ENCODE peak calls at places on chromosomes 13 and 19, in five cellular contexts. One of them, this sample, is unnamed.
A peak's percentile ranks its signal among the peaks of the same experiment; 100 is the strongest.

GRCh38 chr13:50577806-50578205 is 265.7 kb downstream of the DLEU7 start:
- DNase-seq in stimulated activated CD8-positive, alpha-beta memory T cell treated with anti-CD3 and anti-CD28 coated beads, Interleukin-12 subunit alpha, Interleukin-12 subunit beta, amount 100 ng/mL, for 1 hour: no peak
- DNase-seq in adrenal gland: no peak
- DNase-seq in stimulated activated CD4-positive, alpha-beta T cell treated with anti-CD3 and anti-CD28 coated beads, Interleukin-15, amount 100 ng/mL, for 48 hours: no peak
- DNase-seq in mammary epithelial cell: no peak
- DNase-seq in this sample: no peak

GRCh38 chr19:8039231-8039630 is 13.3 kb upstream of the CCL25 start:
- DNase-seq in adrenal gland: no peak
- DNase-seq in stimulated activated CD8-positive, alpha-beta memory T cell treated with anti-CD3 and anti-CD28 coated beads, Interleukin-12 subunit alpha, Interleukin-12 subunit beta, amount 100 ng/mL, for 1 hour: no peak
- DNase-seq in mammary epithelial cell: no peak
- DNase-seq in stimulated activated CD4-positive, alpha-beta T cell treated with anti-CD3 and anti-CD28 coated beads, Interleukin-15, amount 100 ng/mL, for 48 hours: no peak
- DNase-seq in this sample: no peak

GRCh38 chr13:92941167-92941566 is 285.4 kb upstream of the GPC6 start:
- DNase-seq in adrenal gland: no peak
- DNase-seq in stimulated activated CD8-positive, alpha-beta memory T cell treated with anti-CD3 and anti-CD28 coated beads, Interleukin-12 subunit alpha, Interleukin-12 subunit beta, amount 100 ng/mL, for 1 hour: no peak
- DNase-seq in mammary epithelial cell: no peak
- DNase-seq in stimulated activated CD4-positive, alpha-beta T cell treated with anti-CD3 and anti-CD28 coated beads, Interleukin-15, amount 100 ng/mL, for 48 hours: no peak
- DNase-seq in this sample: no peak

GRCh38 chr13:73702419-73703071 is 431.7 kb downstream of the KLF12 start:
- DNase-seq in stimulated activated CD8-positive, alpha-beta memory T cell treated with anti-CD3 and anti-CD28 coated beads, Interleukin-12 subunit alpha, Interleukin-12 subunit beta, amount 100 ng/mL, for 1 hour: peak; percentile 21
- DNase-seq in mammary epithelial cell: peak; percentile 64
- DNase-seq in adrenal gland: no peak
- DNase-seq in stimulated activated CD4-positive, alpha-beta T cell treated with anti-CD3 and anti-CD28 coated beads, Interleukin-15, amount 100 ng/mL, for 48 hours: peak; percentile 18
- DNase-seq in this sample: no peak

GRCh38 chr19:18437481-18438330 is at the start of gene ISYNA1:
- DNase-seq in stimulated activated CD8-positive, alpha-beta memory T cell treated with anti-CD3 and anti-CD28 coated beads, Interleukin-12 subunit alpha, Interleukin-12 subunit beta, amount 100 ng/mL, for 1 hour: peak; percentile 35
- DNase-seq in adrenal gland: peak; percentile 86
- DNase-seq in stimulated activated CD4-positive, alpha-beta T cell treated with anti-CD3 and anti-CD28 coated beads, Interleukin-15, amount 100 ng/mL, for 48 hours: no peak
- DNase-seq in mammary epithelial cell: no peak
- DNase-seq in this sample: no peak

GRCh38 chr13:43057653-43058317 is 34.4 kb downstream of the DNAJC15 start:
- DNase-seq in adrenal gland: no peak
- DNase-seq in stimulated activated CD8-positive, alpha-beta memory T cell treated with anti-CD3 and anti-CD28 coated beads, Interleukin-12 subunit alpha, Interleukin-12 subunit beta, amount 100 ng/mL, for 1 hour: no peak
- DNase-seq in stimulated activated CD4-positive, alpha-beta T cell treated with anti-CD3 and anti-CD28 coated beads, Interleukin-15, amount 100 ng/mL, for 48 hours: no peak
- DNase-seq in mammary epithelial cell: no peak
- DNase-seq in this sample: no peak

GRCh38 chr19:19185853-19186728 is 5.9 kb downstream of the BORCS8 start:
- DNase-seq in adrenal gland: peak; percentile 62
- DNase-seq in mammary epithelial cell: peak; percentile 25
- DNase-seq in stimulated activated CD4-positive, alpha-beta T cell treated with anti-CD3 and anti-CD28 coated beads, Interleukin-15, amount 100 ng/mL, for 48 hours: peak; percentile 62
- DNase-seq in stimulated activated CD8-positive, alpha-beta memory T cell treated with anti-CD3 and anti-CD28 coated beads, Interleukin-12 subunit alpha, Interleukin-12 subunit beta, amount 100 ng/mL, for 1 hour: peak; percentile 51
- DNase-seq in this sample: peak; percentile 35

GRCh38 chr13:110779046-110779445 is 65.5 kb downstream of the ING1 start:
- DNase-seq in stimulated activated CD8-positive, alpha-beta memory T cell treated with anti-CD3 and anti-CD28 coated beads, Interleukin-12 subunit alpha, Interleukin-12 subunit beta, amount 100 ng/mL, for 1 hour: no peak
- DNase-seq in mammary epithelial cell: no peak
- DNase-seq in stimulated activated CD4-positive, alpha-beta T cell treated with anti-CD3 and anti-CD28 coated beads, Interleukin-15, amount 100 ng/mL, for 48 hours: no peak
- DNase-seq in adrenal gland: no peak
- DNase-seq in this sample: no peak

GRCh38 chr19:49473868-49474544 is at the start of gene FLT3LG:
- DNase-seq in mammary epithelial cell: peak; percentile 55
- DNase-seq in adrenal gland: peak; percentile 87
- DNase-seq in stimulated activated CD4-positive, alpha-beta T cell treated with anti-CD3 and anti-CD28 coated beads, Interleukin-15, amount 100 ng/mL, for 48 hours: peak; percentile 85
- DNase-seq in stimulated activated CD8-positive, alpha-beta memory T cell treated with anti-CD3 and anti-CD28 coated beads, Interleukin-12 subunit alpha, Interleukin-12 subunit beta, amount 100 ng/mL, for 1 hour: peak; percentile 83
- DNase-seq in this sample: peak; percentile 88

GRCh38 chr13:23921451-23921888 is 24.2 kb upstream of the C1QTNF9B start:
- DNase-seq in adrenal gland: no peak
- DNase-seq in stimulated activated CD8-positive, alpha-beta memory T cell treated with anti-CD3 and anti-CD28 coated beads, Interleukin-12 subunit alpha, Interleukin-12 subunit beta, amount 100 ng/mL, for 1 hour: no peak
- DNase-seq in stimulated activated CD4-positive, alpha-beta T cell treated with anti-CD3 and anti-CD28 coated beads, Interleukin-15, amount 100 ng/mL, for 48 hours: no peak
- DNase-seq in mammary epithelial cell: peak; percentile 55
- DNase-seq in this sample: no peak

GRCh38 chr19:13629687-13630357 is 123.5 kb upstream of the CACNA1A start:
- DNase-seq in stimulated activated CD4-positive, alpha-beta T cell treated with anti-CD3 and anti-CD28 coated beads, Interleukin-15, amount 100 ng/mL, for 48 hours: no peak
- DNase-seq in stimulated activated CD8-positive, alpha-beta memory T cell treated with anti-CD3 and anti-CD28 coated beads, Interleukin-12 subunit alpha, Interleukin-12 subunit beta, amount 100 ng/mL, for 1 hour: no peak
- DNase-seq in mammary epithelial cell: peak; percentile 20
- DNase-seq in adrenal gland: no peak
- DNase-seq in this sample: no peak

GRCh38 chr19:5016781-5017180 is 47.9 kb downstream of the KDM4B start:
- DNase-seq in adrenal gland: no peak
- DNase-seq in stimulated activated CD4-positive, alpha-beta T cell treated with anti-CD3 and anti-CD28 coated beads, Interleukin-15, amount 100 ng/mL, for 48 hours: no peak
- DNase-seq in stimulated activated CD8-positive, alpha-beta memory T cell treated with anti-CD3 and anti-CD28 coated beads, Interleukin-12 subunit alpha, Interleukin-12 subunit beta, amount 100 ng/mL, for 1 hour: no peak
- DNase-seq in mammary epithelial cell: no peak
- DNase-seq in this sample: no peak

GRCh38 chr19:10816691-10817090 is 19.3 kb downstream of the TMED1 start:
- DNase-seq in stimulated activated CD4-positive, alpha-beta T cell treated with anti-CD3 and anti-CD28 coated beads, Interleukin-15, amount 100 ng/mL, for 48 hours: no peak
- DNase-seq in adrenal gland: no peak
- DNase-seq in stimulated activated CD8-positive, alpha-beta memory T cell treated with anti-CD3 and anti-CD28 coated beads, Interleukin-12 subunit alpha, Interleukin-12 subunit beta, amount 100 ng/mL, for 1 hour: no peak
- DNase-seq in mammary epithelial cell: no peak
- DNase-seq in this sample: no peak

GRCh38 chr13:28597641-28598040 is 61.3 kb upstream of the POMP start:
- DNase-seq in stimulated activated CD4-positive, alpha-beta T cell treated with anti-CD3 and anti-CD28 coated beads, Interleukin-15, amount 100 ng/mL, for 48 hours: no peak
- DNase-seq in mammary epithelial cell: no peak
- DNase-seq in stimulated activated CD8-positive, alpha-beta memory T cell treated with anti-CD3 and anti-CD28 coated beads, Interleukin-12 subunit alpha, Interleukin-12 subunit beta, amount 100 ng/mL, for 1 hour: no peak
- DNase-seq in adrenal gland: no peak
- DNase-seq in this sample: no peak

GRCh38 chr13:80979035-80979641 is 638.2 kb upstream of the SPRY2 start:
- DNase-seq in adrenal gland: peak; percentile 80
- DNase-seq in stimulated activated CD8-positive, alpha-beta memory T cell treated with anti-CD3 and anti-CD28 coated beads, Interleukin-12 subunit alpha, Interleukin-12 subunit beta, amount 100 ng/mL, for 1 hour: no peak
- DNase-seq in stimulated activated CD4-positive, alpha-beta T cell treated with anti-CD3 and anti-CD28 coated beads, Interleukin-15, amount 100 ng/mL, for 48 hours: no peak
- DNase-seq in mammary epithelial cell: peak; percentile 42
- DNase-seq in this sample: no peak

GRCh38 chr19:40642062-40642706 is 41.0 kb downstream of the LTBP4 start:
- DNase-seq in stimulated activated CD8-positive, alpha-beta memory T cell treated with anti-CD3 and anti-CD28 coated beads, Interleukin-12 subunit alpha, Interleukin-12 subunit beta, amount 100 ng/mL, for 1 hour: no peak
- DNase-seq in adrenal gland: no peak
- DNase-seq in stimulated activated CD4-positive, alpha-beta T cell treated with anti-CD3 and anti-CD28 coated beads, Interleukin-15, amount 100 ng/mL, for 48 hours: no peak
- DNase-seq in mammary epithelial cell: no peak
- DNase-seq in this sample: no peak

GRCh38 chr13:33176526-33176925 is 109.0 kb downstream of the STARD13 start:
- DNase-seq in adrenal gland: no peak
- DNase-seq in stimulated activated CD8-positive, alpha-beta memory T cell treated with anti-CD3 and anti-CD28 coated beads, Interleukin-12 subunit alpha, Interleukin-12 subunit beta, amount 100 ng/mL, for 1 hour: no peak
- DNase-seq in stimulated activated CD4-positive, alpha-beta T cell treated with anti-CD3 and anti-CD28 coated beads, Interleukin-15, amount 100 ng/mL, for 48 hours: no peak
- DNase-seq in mammary epithelial cell: no peak
- DNase-seq in this sample: no peak

GRCh38 chr19:30307191-30307974 is 64.8 kb upstream of the ZNF536 start:
- DNase-seq in mammary epithelial cell: no peak
- DNase-seq in stimulated activated CD8-positive, alpha-beta memory T cell treated with anti-CD3 and anti-CD28 coated beads, Interleukin-12 subunit alpha, Interleukin-12 subunit beta, amount 100 ng/mL, for 1 hour: no peak
- DNase-seq in stimulated activated CD4-positive, alpha-beta T cell treated with anti-CD3 and anti-CD28 coated beads, Interleukin-15, amount 100 ng/mL, for 48 hours: no peak
- DNase-seq in adrenal gland: no peak
- DNase-seq in this sample: no peak

GRCh38 chr19:56111601-56112312 is 9.3 kb downstream of the ZNF787 start:
- DNase-seq in mammary epithelial cell: no peak
- DNase-seq in stimulated activated CD8-positive, alpha-beta memory T cell treated with anti-CD3 and anti-CD28 coated beads, Interleukin-12 subunit alpha, Interleukin-12 subunit beta, amount 100 ng/mL, for 1 hour: peak; percentile 19
- DNase-seq in stimulated activated CD4-positive, alpha-beta T cell treated with anti-CD3 and anti-CD28 coated beads, Interleukin-15, amount 100 ng/mL, for 48 hours: peak; percentile 38
- DNase-seq in adrenal gland: peak; percentile 86
- DNase-seq in this sample: peak; percentile 18

GRCh38 chr19:52734340-52734892 is 428 bp downstream of the ZNF611 start:
- DNase-seq in adrenal gland: no peak
- DNase-seq in stimulated activated CD4-positive, alpha-beta T cell treated with anti-CD3 and anti-CD28 coated beads, Interleukin-15, amount 100 ng/mL, for 48 hours: no peak
- DNase-seq in stimulated activated CD8-positive, alpha-beta memory T cell treated with anti-CD3 and anti-CD28 coated beads, Interleukin-12 subunit alpha, Interleukin-12 subunit beta, amount 100 ng/mL, for 1 hour: no peak
- DNase-seq in mammary epithelial cell: peak; percentile 5
- DNase-seq in this sample: no peak

GRCh38 chr13:57624565-57625435 is 6.7 kb upstream of the PCDH17 start:
- DNase-seq in stimulated activated CD8-positive, alpha-beta memory T cell treated with anti-CD3 and anti-CD28 coated beads, Interleukin-12 subunit alpha, Interleukin-12 subunit beta, amount 100 ng/mL, for 1 hour: no peak
- DNase-seq in mammary epithelial cell: peak; percentile 34
- DNase-seq in adrenal gland: peak; percentile 62
- DNase-seq in stimulated activated CD4-positive, alpha-beta T cell treated with anti-CD3 and anti-CD28 coated beads, Interleukin-15, amount 100 ng/mL, for 48 hours: no peak
- DNase-seq in this sample: no peak

GRCh38 chr13:41613984-41614581 is 156.7 kb downstream of the RGCC start:
- DNase-seq in adrenal gland: peak; percentile 84
- DNase-seq in stimulated activated CD8-positive, alpha-beta memory T cell treated with anti-CD3 and anti-CD28 coated beads, Interleukin-12 subunit alpha, Interleukin-12 subunit beta, amount 100 ng/mL, for 1 hour: no peak
- DNase-seq in mammary epithelial cell: peak; percentile 51
- DNase-seq in stimulated activated CD4-positive, alpha-beta T cell treated with anti-CD3 and anti-CD28 coated beads, Interleukin-15, amount 100 ng/mL, for 48 hours: no peak
- DNase-seq in this sample: no peak

GRCh38 chr19:32748497-32748896 is 28.9 kb downstream of the TDRD12 start:
- DNase-seq in stimulated activated CD8-positive, alpha-beta memory T cell treated with anti-CD3 and anti-CD28 coated beads, Interleukin-12 subunit alpha, Interleukin-12 subunit beta, amount 100 ng/mL, for 1 hour: no peak
- DNase-seq in stimulated activated CD4-positive, alpha-beta T cell treated with anti-CD3 and anti-CD28 coated beads, Interleukin-15, amount 100 ng/mL, for 48 hours: no peak
- DNase-seq in adrenal gland: no peak
- DNase-seq in mammary epithelial cell: no peak
- DNase-seq in this sample: peak; percentile 2

GRCh38 chr13:30796132-30796832 is 60.9 kb downstream of the ALOX5AP start:
- DNase-seq in mammary epithelial cell: peak; percentile 80
- DNase-seq in stimulated activated CD4-positive, alpha-beta T cell treated with anti-CD3 and anti-CD28 coated beads, Interleukin-15, amount 100 ng/mL, for 48 hours: no peak
- DNase-seq in stimulated activated CD8-positive, alpha-beta memory T cell treated with anti-CD3 and anti-CD28 coated beads, Interleukin-12 subunit alpha, Interleukin-12 subunit beta, amount 100 ng/mL, for 1 hour: no peak
- DNase-seq in adrenal gland: peak; percentile 78
- DNase-seq in this sample: no peak

GRCh38 chr19:35813043-35813890 is 622 bp upstream of the PRODH2 start:
- DNase-seq in adrenal gland: no peak
- DNase-seq in stimulated activated CD4-positive, alpha-beta T cell treated with anti-CD3 and anti-CD28 coated beads, Interleukin-15, amount 100 ng/mL, for 48 hours: no peak
- DNase-seq in stimulated activated CD8-positive, alpha-beta memory T cell treated with anti-CD3 and anti-CD28 coated beads, Interleukin-12 subunit alpha, Interleukin-12 subunit beta, amount 100 ng/mL, for 1 hour: no peak
- DNase-seq in mammary epithelial cell: no peak
- DNase-seq in this sample: no peak

GRCh38 chr19:35913589-35913988 is 5.5 kb upstream of the TYROBP start:
- DNase-seq in mammary epithelial cell: peak; percentile 57
- DNase-seq in stimulated activated CD4-positive, alpha-beta T cell treated with anti-CD3 and anti-CD28 coated beads, Interleukin-15, amount 100 ng/mL, for 48 hours: no peak
- DNase-seq in adrenal gland: no peak
- DNase-seq in stimulated activated CD8-positive, alpha-beta memory T cell treated with anti-CD3 and anti-CD28 coated beads, Interleukin-12 subunit alpha, Interleukin-12 subunit beta, amount 100 ng/mL, for 1 hour: no peak
- DNase-seq in this sample: no peak

GRCh38 chr19:35249146-35249847 is 495 bp downstream of the LSR start:
- DNase-seq in stimulated activated CD4-positive, alpha-beta T cell treated with anti-CD3 and anti-CD28 coated beads, Interleukin-15, amount 100 ng/mL, for 48 hours: no peak
- DNase-seq in mammary epithelial cell: peak; percentile 35
- DNase-seq in adrenal gland: peak; percentile 54
- DNase-seq in stimulated activated CD8-positive, alpha-beta memory T cell treated with anti-CD3 and anti-CD28 coated beads, Interleukin-12 subunit alpha, Interleukin-12 subunit beta, amount 100 ng/mL, for 1 hour: no peak
- DNase-seq in this sample: no peak

GRCh38 chr13:60583911-60584753 is 187.1 kb downstream of the TDRD3 start:
- DNase-seq in stimulated activated CD8-positive, alpha-beta memory T cell treated with anti-CD3 and anti-CD28 coated beads, Interleukin-12 subunit alpha, Interleukin-12 subunit beta, amount 100 ng/mL, for 1 hour: no peak
- DNase-seq in mammary epithelial cell: peak; percentile 64
- DNase-seq in stimulated activated CD4-positive, alpha-beta T cell treated with anti-CD3 and anti-CD28 coated beads, Interleukin-15, amount 100 ng/mL, for 48 hours: no peak
- DNase-seq in adrenal gland: no peak
- DNase-seq in this sample: no peak

GRCh38 chr13:47168086-47168485 is 271.2 kb upstream of the HTR2A start:
- DNase-seq in stimulated activated CD8-positive, alpha-beta memory T cell treated with anti-CD3 and anti-CD28 coated beads, Interleukin-12 subunit alpha, Interleukin-12 subunit beta, amount 100 ng/mL, for 1 hour: no peak
- DNase-seq in adrenal gland: no peak
- DNase-seq in stimulated activated CD4-positive, alpha-beta T cell treated with anti-CD3 and anti-CD28 coated beads, Interleukin-15, amount 100 ng/mL, for 48 hours: no peak
- DNase-seq in mammary epithelial cell: peak; percentile 24
- DNase-seq in this sample: no peak

GRCh38 chr19:33687761-33688656 is 66.3 kb downstream of the CHST8 start:
- DNase-seq in stimulated activated CD8-positive, alpha-beta memory T cell treated with anti-CD3 and anti-CD28 coated beads, Interleukin-12 subunit alpha, Interleukin-12 subunit beta, amount 100 ng/mL, for 1 hour: no peak
- DNase-seq in mammary epithelial cell: no peak
- DNase-seq in stimulated activated CD4-positive, alpha-beta T cell treated with anti-CD3 and anti-CD28 coated beads, Interleukin-15, amount 100 ng/mL, for 48 hours: no peak
- DNase-seq in adrenal gland: no peak
- DNase-seq in this sample: no peak

GRCh38 chr19:46737275-46737654 is 8.6 kb upstream of the FKRP start:
- DNase-seq in stimulated activated CD4-positive, alpha-beta T cell treated with anti-CD3 and anti-CD28 coated beads, Interleukin-15, amount 100 ng/mL, for 48 hours: no peak
- DNase-seq in adrenal gland: no peak
- DNase-seq in stimulated activated CD8-positive, alpha-beta memory T cell treated with anti-CD3 and anti-CD28 coated beads, Interleukin-12 subunit alpha, Interleukin-12 subunit beta, amount 100 ng/mL, for 1 hour: no peak
- DNase-seq in mammary epithelial cell: no peak
- DNase-seq in this sample: no peak

GRCh38 chr13:113854238-113855011 is 9.5 kb downstream of the GAS6 start:
- DNase-seq in mammary epithelial cell: no peak
- DNase-seq in stimulated activated CD8-positive, alpha-beta memory T cell treated with anti-CD3 and anti-CD28 coated beads, Interleukin-12 subunit alpha, Interleukin-12 subunit beta, amount 100 ng/mL, for 1 hour: no peak
- DNase-seq in stimulated activated CD4-positive, alpha-beta T cell treated with anti-CD3 and anti-CD28 coated beads, Interleukin-15, amount 100 ng/mL, for 48 hours: no peak
- DNase-seq in adrenal gland: peak; percentile 66
- DNase-seq in this sample: no peak

GRCh38 chr13:46166947-46167610 is 14.9 kb downstream of the LCP1 start:
- DNase-seq in stimulated activated CD8-positive, alpha-beta memory T cell treated with anti-CD3 and anti-CD28 coated beads, Interleukin-12 subunit alpha, Interleukin-12 subunit beta, amount 100 ng/mL, for 1 hour: no peak
- DNase-seq in mammary epithelial cell: no peak
- DNase-seq in adrenal gland: no peak
- DNase-seq in stimulated activated CD4-positive, alpha-beta T cell treated with anti-CD3 and anti-CD28 coated beads, Interleukin-15, amount 100 ng/mL, for 48 hours: no peak
- DNase-seq in this sample: no peak

GRCh38 chr13:80814541-80814940 is 473.6 kb upstream of the SPRY2 start:
- DNase-seq in stimulated activated CD4-positive, alpha-beta T cell treated with anti-CD3 and anti-CD28 coated beads, Interleukin-15, amount 100 ng/mL, for 48 hours: no peak
- DNase-seq in mammary epithelial cell: no peak
- DNase-seq in stimulated activated CD8-positive, alpha-beta memory T cell treated with anti-CD3 and anti-CD28 coated beads, Interleukin-12 subunit alpha, Interleukin-12 subunit beta, amount 100 ng/mL, for 1 hour: no peak
- DNase-seq in adrenal gland: no peak
- DNase-seq in this sample: no peak

GRCh38 chr13:83340170-83340569 is 542.1 kb downstream of the SLITRK1 start:
- DNase-seq in stimulated activated CD8-positive, alpha-beta memory T cell treated with anti-CD3 and anti-CD28 coated beads, Interleukin-12 subunit alpha, Interleukin-12 subunit beta, amount 100 ng/mL, for 1 hour: no peak
- DNase-seq in adrenal gland: no peak
- DNase-seq in stimulated activated CD4-positive, alpha-beta T cell treated with anti-CD3 and anti-CD28 coated beads, Interleukin-15, amount 100 ng/mL, for 48 hours: no peak
- DNase-seq in mammary epithelial cell: no peak
- DNase-seq in this sample: no peak

GRCh38 chr13:101417043-101417406 is 717 bp upstream of the NALCN start:
- DNase-seq in adrenal gland: no peak
- DNase-seq in stimulated activated CD8-positive, alpha-beta memory T cell treated with anti-CD3 and anti-CD28 coated beads, Interleukin-12 subunit alpha, Interleukin-12 subunit beta, amount 100 ng/mL, for 1 hour: no peak
- DNase-seq in stimulated activated CD4-positive, alpha-beta T cell treated with anti-CD3 and anti-CD28 coated beads, Interleukin-15, amount 100 ng/mL, for 48 hours: no peak
- DNase-seq in mammary epithelial cell: peak; percentile 87
- DNase-seq in this sample: no peak

GRCh38 chr13:44818428-44818827 is 170.8 kb downstream of the NUFIP1 start:
- DNase-seq in adrenal gland: no peak
- DNase-seq in stimulated activated CD4-positive, alpha-beta T cell treated with anti-CD3 and anti-CD28 coated beads, Interleukin-15, amount 100 ng/mL, for 48 hours: no peak
- DNase-seq in mammary epithelial cell: peak; percentile 16
- DNase-seq in stimulated activated CD8-positive, alpha-beta memory T cell treated with anti-CD3 and anti-CD28 coated beads, Interleukin-12 subunit alpha, Interleukin-12 subunit beta, amount 100 ng/mL, for 1 hour: no peak
- DNase-seq in this sample: no peak

This sample was measured in activated gamma-delta T cell treated with anti-CD3 and anti-CD28 coated beads, Interleukin-2, amount 50 U/mL, for 16 hours.